ENCODE peak calls at places on chromosomes 3 and 15, in nine cellular contexts. Q is K562, X is HepG2, U is stomach, R is SK-N-SH, V is transverse colon, J is H1, P is upper lobe of left lung, H is sigmoid colon. Z is an unnamed sample.

GRCh38 chr15:98599911-98600685 is 48.2 kb upstream of the IGF1R start:
- DNase-seq in Q (no peak), J (no peak), U (no peak), V (peak), H (no peak), P (no peak), R (no peak), X (no peak), Z (no peak)

GRCh38 chr3:122758877-122759670 is 34.6 kb downstream of the HSPBAP1 start:
- DNase-seq in V (no peak), U (no peak), Q (no peak), R (no peak), H (no peak), X (no peak), P (no peak), J (no peak), Z (no peak)

GRCh38 chr15:47212222-47213010 is 504.9 kb upstream of the SEMA6D start:
- DNase-seq in J (no peak), H (no peak), P (no peak), Q (no peak), U (no peak), V (no peak), R (no peak), X (no peak), Z (no peak)

GRCh38 chr3:58116161-58116955 is 94.4 kb downstream of the DNASE1L3 start:
- DNase-seq in X (no peak), J (no peak), V (no peak), R (no peak), H (no peak), U (no peak), Q (no peak), P (no peak), Z (no peak)

GRCh38 chr3:16071246-16071645 is 103.2 kb upstream of the GALNT15 start:
- DNase-seq in X (peak), R (no peak), J (no peak), U (no peak), Q (no peak), P (no peak), H (no peak), V (no peak), Z (no peak)

GRCh38 chr3:196219194-196219969 is 3.0 kb downstream of the SLC51A start:
- DNase-seq in H (peak), U (no peak), Q (no peak), R (peak), X (no peak), J (no peak), V (peak), P (no peak), Z (no peak)

GRCh38 chr3:173396191-173397041 is 1.1 kb upstream of the NLGN1 start:
- DNase-seq in Q (no peak), P (no peak), H (no peak), J (no peak), V (no peak), X (no peak), U (no peak), R (peak), Z (no peak)

GRCh38 chr3:117651271-117651670 is 941.7 kb downstream of the TUSC7 start:
- DNase-seq in J (no peak), U (no peak), V (no peak), Q (no peak), P (no peak), R (no peak), X (no peak), H (no peak), Z (no peak)

GRCh38 chr15:93989611-93990010 is 241.8 kb upstream of the MCTP2 start:
- DNase-seq in P (no peak), J (no peak), V (no peak), X (no peak), U (no peak), R (no peak), Q (no peak), H (no peak), Z (no peak)

DNA sequence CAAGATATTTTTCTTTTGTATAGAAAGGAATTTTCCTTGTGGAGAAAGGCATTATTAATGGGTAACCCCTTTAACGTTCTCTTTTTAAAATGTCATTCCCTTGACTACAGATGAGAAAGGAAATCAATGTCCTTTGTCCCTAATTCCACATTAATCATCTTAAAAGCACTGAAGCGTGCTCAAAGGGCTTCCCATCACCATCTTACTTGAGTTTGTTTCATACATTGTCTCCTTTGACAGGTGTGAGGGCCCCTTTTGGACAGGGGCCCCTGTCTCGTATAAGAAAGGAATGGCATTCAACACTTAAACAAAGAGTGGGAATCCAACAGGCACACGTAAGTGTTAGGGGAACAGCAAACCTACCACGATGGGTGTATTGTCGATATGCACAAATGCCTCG is 5.0 kb downstream of the SSUH2 start:
- DNase-seq in X (no peak), R (no peak), U (no peak), Q (no peak), H (no peak), J (no peak), P (no peak), V (no peak), Z (no peak)
- TF ChIP-seq EP300 in X (no peak), R (no peak), U (no peak), Q (no peak), H (no peak), J (no peak), P (no peak), V (no peak), Z (no peak)

GRCh38 chr3:140432176-140432753 is 245.6 kb upstream of the TRIM42 start:
- DNase-seq in X (no peak), P (no peak), Q (no peak), V (no peak), J (no peak), R (peak), U (no peak), H (no peak), Z (no peak)
- TF ChIP-seq POLR2AphosphoS5 in X (no peak), P (no peak), Q (no peak), V (no peak), J (no peak), R (no peak), U (no peak), H (no peak), Z (no peak)

DNA sequence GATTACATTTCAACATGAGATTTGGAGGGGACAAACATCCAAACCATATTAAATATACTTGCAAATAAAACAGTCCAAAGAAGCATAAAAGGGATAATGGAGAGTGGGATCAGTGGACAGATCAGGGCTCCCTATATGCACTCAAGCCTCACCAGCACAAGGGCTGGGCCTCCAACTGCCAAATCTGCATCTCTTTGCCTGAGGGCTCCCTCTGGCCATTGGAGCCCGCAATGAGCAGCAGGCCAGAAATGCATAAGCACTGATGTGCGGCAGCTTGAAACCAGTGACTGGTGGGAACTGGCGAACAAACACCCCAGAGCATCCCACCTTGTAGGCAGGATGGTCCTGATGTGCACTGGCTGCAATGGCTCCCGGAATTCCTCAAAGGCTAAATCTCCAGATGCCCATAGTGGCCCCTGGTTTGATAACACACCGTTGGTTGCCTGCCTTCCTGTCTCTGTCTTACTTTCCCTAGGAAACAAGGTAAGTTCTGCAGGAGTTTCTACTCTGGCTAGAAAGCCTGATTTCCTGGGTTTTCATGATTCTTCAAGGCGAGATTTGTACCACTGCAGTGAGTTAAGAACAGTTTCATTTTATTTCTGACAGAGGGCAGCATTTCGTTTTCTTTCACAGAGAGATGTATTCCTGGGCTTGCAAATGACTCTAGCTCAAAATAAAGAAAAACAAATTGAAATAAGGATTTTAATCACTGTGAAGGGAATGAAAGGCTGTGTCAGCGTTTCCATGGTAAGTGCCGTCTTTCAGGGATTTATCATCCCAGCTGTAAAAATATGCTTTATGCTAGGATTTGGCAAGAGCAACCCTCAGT is 56.0 kb upstream of the POMGNT2 start:
- DNase-seq in J (no peak), V (no peak), H (no peak), P (no peak), R (peak), U (no peak), Q (no peak), X (peak), Z (peak)
- TF ChIP-seq EP300 in J (no peak), V (no peak), H (no peak), P (no peak), R (no peak), U (no peak), Q (no peak), X (no peak), Z (no peak)

DNA sequence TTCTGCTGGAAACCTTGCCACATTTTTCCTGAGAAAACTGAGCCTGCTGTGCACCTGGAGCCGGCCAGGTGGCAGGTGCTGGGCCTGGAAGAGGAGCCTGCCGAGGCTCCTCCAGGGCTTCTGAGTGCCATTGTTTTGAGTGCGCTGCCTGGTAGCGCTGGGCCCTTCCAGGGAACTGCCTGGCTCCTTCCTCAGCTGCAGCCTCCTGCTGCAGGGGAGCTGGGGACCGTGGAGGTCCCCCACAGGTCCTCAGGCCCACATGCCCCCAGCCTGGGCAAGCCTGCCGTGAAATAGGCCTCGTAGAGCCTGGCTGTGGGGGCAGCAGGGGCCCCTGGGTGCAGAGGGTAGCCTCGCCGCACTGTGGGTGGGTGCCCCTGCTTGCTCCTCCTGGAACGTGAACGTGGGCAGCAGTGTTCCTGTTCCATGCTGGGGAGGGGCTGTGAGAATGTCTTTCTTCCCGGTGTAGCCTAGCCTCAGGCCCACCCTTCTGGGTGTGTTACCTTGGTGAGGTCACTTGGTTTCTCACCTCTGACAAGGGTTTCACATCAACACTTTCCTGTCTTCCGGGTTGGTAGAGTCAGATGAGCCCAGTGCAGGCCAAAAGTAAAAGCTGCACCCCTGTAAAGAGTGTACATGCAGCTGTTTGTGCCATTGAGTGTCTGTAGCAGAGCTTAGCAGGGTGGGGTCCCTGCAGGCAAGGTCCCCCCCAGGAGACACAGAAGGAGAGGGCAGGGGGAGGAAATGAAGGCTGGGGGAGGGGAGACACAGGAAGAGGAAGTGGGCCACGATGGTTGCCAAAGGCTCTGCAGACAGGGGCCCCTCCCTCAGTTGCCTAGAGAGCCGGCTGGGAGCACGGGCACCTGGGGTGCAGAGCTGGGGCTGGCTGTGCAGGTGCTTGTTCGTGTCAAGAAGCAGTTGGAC is 34.5 kb downstream of the KLF13 start:
- DNase-seq in X (no peak), V (peak), H (no peak), U (peak), J (no peak), Q (no peak), P (peak), R (peak), Z (no peak)
- TF ChIP-seq POLR2AphosphoS5 in X (no peak), V (no peak), H (no peak), U (peak), J (no peak), Q (no peak), P (peak), R (no peak), Z (peak)

DNA sequence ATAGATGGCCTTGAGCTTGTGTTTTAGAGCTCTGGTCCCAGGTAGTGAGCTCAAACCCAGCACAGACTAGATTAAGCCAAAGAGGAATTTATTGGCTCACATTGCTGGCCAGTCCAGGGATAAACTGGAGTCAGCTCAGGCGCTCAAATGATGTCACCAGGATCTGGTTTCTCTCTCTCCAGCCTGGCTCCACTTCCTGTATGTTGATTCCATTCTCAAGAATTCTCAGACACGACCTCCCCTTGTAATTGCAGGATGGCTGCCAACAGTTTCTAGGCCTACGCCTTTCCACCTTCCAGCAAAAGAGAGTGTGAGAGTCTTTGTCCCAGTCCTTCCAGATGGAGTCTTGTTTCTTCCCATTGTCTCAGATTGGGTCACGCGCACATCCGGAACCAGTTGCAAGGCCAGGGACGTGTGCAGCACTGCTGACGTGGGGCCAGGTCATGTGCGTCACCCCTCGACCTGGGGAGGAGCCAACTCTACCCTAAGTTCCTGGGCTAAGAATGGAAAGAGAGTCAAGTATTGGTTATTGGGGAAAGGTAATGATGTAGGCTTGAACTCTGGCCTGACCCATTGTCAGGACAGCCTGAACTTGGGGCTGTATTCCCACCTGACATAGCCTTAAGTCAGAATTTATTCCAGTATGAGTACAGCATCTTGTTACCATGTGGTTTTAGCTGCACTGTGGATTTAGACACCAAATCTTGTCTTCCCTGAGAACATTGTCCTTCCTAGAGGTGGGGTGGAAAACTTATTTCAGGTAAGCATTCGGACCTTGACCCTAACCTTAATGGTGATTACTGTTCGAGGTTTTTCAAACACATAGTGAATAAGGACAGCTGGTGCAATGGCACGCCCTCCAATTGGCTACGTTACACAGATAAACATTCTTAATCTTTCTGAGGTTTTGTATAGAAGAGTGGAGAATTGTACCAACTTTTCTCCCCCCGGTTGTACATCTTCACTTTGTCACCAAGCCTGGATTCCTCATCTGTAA is 31.7 kb downstream of the CACNA1D start:
- DNase-seq in H (peak), U (no peak), X (no peak), V (peak), Q (no peak), R (no peak), J (no peak), P (peak), Z (no peak)
- TF ChIP-seq EP300 in H (peak), U (no peak), X (no peak), V (no peak), Q (no peak), R (no peak), J (no peak), P (no peak), Z (no peak)

GRCh38 chr3:72309626-72310025 is 524.7 kb upstream of the PROK2 start:
- DNase-seq in Q (no peak), V (no peak), P (no peak), J (no peak), H (no peak), X (no peak), R (no peak), U (no peak), Z (no peak)

GRCh38 chr3:72312339-72312738 is 527.4 kb upstream of the PROK2 start:
- DNase-seq in X (no peak), H (no peak), J (no peak), V (no peak), P (no peak), Q (no peak), U (no peak), R (no peak), Z (no peak)

GRCh38 chr3:72307438-72308105 is 522.6 kb upstream of the PROK2 start:
- DNase-seq in V (no peak), R (no peak), P (no peak), H (no peak), U (no peak), J (no peak), Q (no peak), X (no peak), Z (no peak)

GRCh38 chr3:72311425-72311824 is 526.5 kb upstream of the PROK2 start:
- DNase-seq in V (no peak), X (no peak), U (no peak), P (no peak), H (no peak), R (no peak), J (no peak), Q (no peak), Z (no peak)

DNA sequence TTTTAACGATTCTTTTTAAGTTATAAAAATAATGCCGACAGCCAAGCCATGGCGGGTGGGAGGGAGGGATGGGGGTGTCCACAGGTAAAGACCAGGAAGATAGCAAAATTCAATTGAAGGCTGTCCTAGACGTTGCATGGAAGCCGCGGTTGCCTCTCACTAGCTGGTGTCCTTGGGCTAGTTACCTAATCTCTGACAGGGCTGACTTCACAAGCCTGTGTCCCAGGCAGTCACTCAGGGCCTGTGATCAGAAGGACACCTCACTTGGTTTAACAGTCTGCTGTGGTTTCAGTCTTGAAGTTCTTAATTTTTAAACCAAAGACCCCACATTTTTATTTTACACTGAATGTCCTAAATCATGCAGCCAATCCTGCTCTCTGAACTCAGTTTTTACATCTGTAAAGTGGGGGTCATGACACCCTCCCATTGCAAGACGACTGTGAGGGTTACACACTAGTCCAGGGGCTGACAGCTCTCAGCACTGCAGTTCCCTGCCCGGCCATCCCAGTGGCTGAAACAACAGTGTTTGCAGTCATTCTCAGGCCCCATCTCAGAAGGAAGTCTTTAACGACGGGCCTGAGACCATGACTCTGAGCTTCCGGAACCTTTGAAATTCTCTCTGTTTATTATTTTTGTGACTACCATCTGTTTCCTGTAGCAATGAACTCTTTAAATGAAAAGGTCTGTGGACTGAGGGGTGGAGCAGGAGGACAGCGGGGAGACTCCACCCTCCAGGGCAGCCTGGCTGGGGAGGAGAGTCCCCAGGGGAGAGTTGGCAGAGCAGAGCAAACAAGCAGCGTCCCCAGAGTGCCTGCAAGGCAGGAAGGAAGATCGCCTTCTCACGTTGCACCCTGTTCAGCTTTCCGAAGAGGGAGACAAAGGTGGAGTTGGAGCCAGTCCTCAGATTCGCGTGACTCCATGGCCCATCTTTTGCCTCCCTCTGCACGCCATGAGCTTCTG is 525.4 kb upstream of the PROK2 start:
- DNase-seq in R (peak), H (no peak), X (peak), V (peak), Q (no peak), U (no peak), J (no peak), P (no peak), Z (no peak)
- TF ChIP-seq POLR2AphosphoS5 in R (no peak), H (peak), X (no peak), V (no peak), Q (no peak), U (no peak), J (no peak), P (peak), Z (peak)

GRCh38 chr3:88168171-88168570 is 18.4 kb downstream of the C3orf38 start:
- DNase-seq in R (no peak), U (no peak), Q (no peak), J (no peak), X (no peak), P (no peak), H (no peak), V (no peak), Z (no peak)
- TF ChIP-seq EP300 in R (no peak), U (no peak), Q (no peak), J (no peak), X (no peak), P (no peak), H (no peak), V (no peak), Z (no peak)

Z was measured in esophagus muscularis mucosa.